ENCODE peak calls at places on chromosome 15, in five cellular contexts. One of them, this sample, is unnamed.
A peak's percentile ranks its signal among the peaks of the same experiment; 100 is the strongest.

GRCh38 chr15:56524915-56525314 is 60.0 kb upstream of the MNS1 start:
- DNase-seq in NCI-H510A: no peak
- DNase-seq in Right ventricle myocardium superior: no peak
- DNase-seq in HTR-8/SVneo: no peak
- DNase-seq in memory B cell: no peak
- DNase-seq in this sample: no peak

GRCh38 chr15:95557226-95558046 is 773.1 kb upstream of the NR2F2 start:
- DNase-seq in HTR-8/SVneo: peak; percentile 65
- DNase-seq in NCI-H510A: no peak
- DNase-seq in memory B cell: no peak
- DNase-seq in Right ventricle myocardium superior: no peak
- DNase-seq in this sample: no peak

GRCh38 chr15:81182746-81183402 is 13.8 kb upstream of the IL16 start:
- DNase-seq in NCI-H510A: no peak
- DNase-seq in HTR-8/SVneo: no peak
- DNase-seq in memory B cell: no peak
- DNase-seq in Right ventricle myocardium superior: no peak
- DNase-seq in this sample: no peak

GRCh38 chr15:27669641-27670040 is 429.5 kb downstream of the OCA2 start:
- DNase-seq in HTR-8/SVneo: no peak
- DNase-seq in Right ventricle myocardium superior: no peak
- DNase-seq in NCI-H510A: no peak
- DNase-seq in memory B cell: no peak
- DNase-seq in this sample: no peak

GRCh38 chr15:69585937-69586336 is 133.3 kb downstream of the RPLP1 start:
- DNase-seq in memory B cell: no peak
- DNase-seq in Right ventricle myocardium superior: no peak
- DNase-seq in HTR-8/SVneo: no peak
- DNase-seq in NCI-H510A: no peak
- DNase-seq in this sample: no peak

GRCh38 chr15:101013151-101013550 is 94.0 kb downstream of the LRRK1 start:
- DNase-seq in memory B cell: no peak
- DNase-seq in NCI-H510A: no peak
- DNase-seq in Right ventricle myocardium superior: no peak
- DNase-seq in HTR-8/SVneo: no peak
- DNase-seq in this sample: no peak

GRCh38 chr15:56891852-56892251 is 26.6 kb upstream of the TCF12 start:
- DNase-seq in memory B cell: no peak
- DNase-seq in NCI-H510A: no peak
- DNase-seq in HTR-8/SVneo: no peak
- DNase-seq in Right ventricle myocardium superior: no peak
- DNase-seq in this sample: no peak

GRCh38 chr15:52010633-52011595 is 8.1 kb upstream of the MAPK6 start:
- DNase-seq in memory B cell: no peak
- DNase-seq in HTR-8/SVneo: no peak
- DNase-seq in NCI-H510A: no peak
- DNase-seq in Right ventricle myocardium superior: no peak
- DNase-seq in this sample: peak; percentile 76

GRCh38 chr15:96410175-96411055 is 79.9 kb downstream of the NR2F2 start:
- DNase-seq in Right ventricle myocardium superior: no peak
- DNase-seq in memory B cell: no peak
- DNase-seq in NCI-H510A: no peak
- DNase-seq in HTR-8/SVneo: no peak
- DNase-seq in this sample: no peak

GRCh38 chr15:69143756-69144436 is 16.5 kb upstream of the GLCE start:
- DNase-seq in NCI-H510A: peak; percentile 42
- DNase-seq in memory B cell: no peak
- DNase-seq in HTR-8/SVneo: no peak
- DNase-seq in Right ventricle myocardium superior: no peak
- DNase-seq in this sample: peak; percentile 6

GRCh38 chr15:91885054-91885453 is 31.5 kb downstream of the SLCO3A1 start:
- DNase-seq in HTR-8/SVneo: no peak
- DNase-seq in memory B cell: no peak
- DNase-seq in NCI-H510A: no peak
- DNase-seq in Right ventricle myocardium superior: no peak
- DNase-seq in this sample: no peak

GRCh38 chr15:28994142-28994829 is 108.5 kb downstream of the APBA2 start:
- DNase-seq in NCI-H510A: no peak
- DNase-seq in HTR-8/SVneo: no peak
- DNase-seq in memory B cell: no peak
- DNase-seq in Right ventricle myocardium superior: no peak
- DNase-seq in this sample: no peak

GRCh38 chr15:63246691-63247464 is 30.5 kb upstream of the APH1B start:
- DNase-seq in HTR-8/SVneo: no peak
- DNase-seq in memory B cell: no peak
- DNase-seq in Right ventricle myocardium superior: no peak
- DNase-seq in NCI-H510A: no peak
- DNase-seq in this sample: no peak

GRCh38 chr15:80588801-80589200 is 106.3 kb upstream of the ABHD17C start:
- DNase-seq in HTR-8/SVneo: peak; percentile 58
- DNase-seq in memory B cell: no peak
- DNase-seq in NCI-H510A: no peak
- DNase-seq in Right ventricle myocardium superior: no peak
- DNase-seq in this sample: no peak

GRCh38 chr15:95017950-95018349 is 786.6 kb downstream of the MCTP2 start:
- DNase-seq in NCI-H510A: no peak
- DNase-seq in HTR-8/SVneo: no peak
- DNase-seq in Right ventricle myocardium superior: peak; percentile 83
- DNase-seq in memory B cell: no peak
- DNase-seq in this sample: no peak

GRCh38 chr15:78004919-78005634 is 72.4 kb downstream of the TBC1D2B start:
- DNase-seq in Right ventricle myocardium superior: peak; percentile 86
- DNase-seq in memory B cell: no peak
- DNase-seq in NCI-H510A: peak; percentile 75
- DNase-seq in HTR-8/SVneo: peak; percentile 37
- DNase-seq in this sample: peak; percentile 89

GRCh38 chr15:69758291-69758771 is 305.7 kb downstream of the RPLP1 start:
- DNase-seq in memory B cell: no peak
- DNase-seq in HTR-8/SVneo: no peak
- DNase-seq in NCI-H510A: no peak
- DNase-seq in Right ventricle myocardium superior: no peak
- DNase-seq in this sample: no peak

GRCh38 chr15:67097893-67098740 is 32.7 kb downstream of the SMAD3 start:
- DNase-seq in NCI-H510A: no peak
- DNase-seq in memory B cell: no peak
- DNase-seq in HTR-8/SVneo: no peak
- DNase-seq in Right ventricle myocardium superior: peak; percentile 68
- DNase-seq in this sample: no peak

GRCh38 chr15:73752817-73753214 is 335 bp downstream of the INSYN1 start:
- DNase-seq in memory B cell: no peak
- DNase-seq in NCI-H510A: no peak
- DNase-seq in Right ventricle myocardium superior: no peak
- DNase-seq in HTR-8/SVneo: no peak
- DNase-seq in this sample: no peak

GRCh38 chr15:73704869-73705645 is 20.9 kb downstream of the CD276 start:
- DNase-seq in memory B cell: peak; percentile 40
- DNase-seq in Right ventricle myocardium superior: peak; percentile 69
- DNase-seq in NCI-H510A: peak; percentile 22
- DNase-seq in HTR-8/SVneo: peak; percentile 57
- DNase-seq in this sample: peak; percentile 6

GRCh38 chr15:48674876-48675275 is 29.4 kb upstream of the FBN1 start:
- DNase-seq in memory B cell: no peak
- DNase-seq in Right ventricle myocardium superior: no peak
- DNase-seq in HTR-8/SVneo: no peak
- DNase-seq in NCI-H510A: no peak
- DNase-seq in this sample: no peak

GRCh38 chr15:74174216-74174965 is 881 bp downstream of the ISLR start:
- DNase-seq in NCI-H510A: no peak
- DNase-seq in HTR-8/SVneo: no peak
- DNase-seq in memory B cell: no peak
- DNase-seq in Right ventricle myocardium superior: no peak
- DNase-seq in this sample: no peak

GRCh38 chr15:58559904-58560588 is 128.3 kb downstream of the LIPC start:
- DNase-seq in HTR-8/SVneo: no peak
- DNase-seq in memory B cell: no peak
- DNase-seq in NCI-H510A: no peak
- DNase-seq in Right ventricle myocardium superior: no peak
- DNase-seq in this sample: no peak

GRCh38 chr15:95086543-95087252 is 855.3 kb downstream of the MCTP2 start:
- DNase-seq in NCI-H510A: no peak
- DNase-seq in memory B cell: no peak
- DNase-seq in Right ventricle myocardium superior: no peak
- DNase-seq in HTR-8/SVneo: no peak
- DNase-seq in this sample: no peak

GRCh38 chr15:74319596-74320357 is 47.7 kb downstream of the CYP11A1 start:
- DNase-seq in NCI-H510A: no peak
- DNase-seq in HTR-8/SVneo: no peak
- DNase-seq in Right ventricle myocardium superior: peak; percentile 59
- DNase-seq in memory B cell: no peak
- DNase-seq in this sample: peak; percentile 25

GRCh38 chr15:55627730-55628368 is 39.7 kb upstream of the PYGO1 start:
- DNase-seq in NCI-H510A: no peak
- DNase-seq in Right ventricle myocardium superior: no peak
- DNase-seq in memory B cell: no peak
- DNase-seq in HTR-8/SVneo: peak; percentile 70
- DNase-seq in this sample: no peak

GRCh38 chr15:72117448-72117697 is 577 bp downstream of the MYO9A start:
- DNase-seq in HTR-8/SVneo: peak; percentile 78
- DNase-seq in memory B cell: no peak
- DNase-seq in Right ventricle myocardium superior: peak; percentile 91
- DNase-seq in NCI-H510A: no peak
- DNase-seq in this sample: no peak

GRCh38 chr15:28962851-28963710 is 77.3 kb downstream of the APBA2 start:
- DNase-seq in Right ventricle myocardium superior: no peak
- DNase-seq in NCI-H510A: no peak
- DNase-seq in HTR-8/SVneo: no peak
- DNase-seq in memory B cell: no peak
- DNase-seq in this sample: no peak

GRCh38 chr15:95235033-95235432 is 1003.7 kb downstream of the MCTP2 start:
- DNase-seq in memory B cell: no peak
- DNase-seq in NCI-H510A: no peak
- DNase-seq in Right ventricle myocardium superior: no peak
- DNase-seq in HTR-8/SVneo: no peak
- DNase-seq in this sample: no peak

GRCh38 chr15:71098920-71099319 is 16.4 kb upstream of the THSD4 start:
- DNase-seq in memory B cell: no peak
- DNase-seq in Right ventricle myocardium superior: no peak
- DNase-seq in HTR-8/SVneo: no peak
- DNase-seq in NCI-H510A: no peak
- DNase-seq in this sample: no peak

GRCh38 chr15:60544581-60545115 is 65.7 kb upstream of the ICE2 start:
- DNase-seq in Right ventricle myocardium superior: no peak
- DNase-seq in HTR-8/SVneo: no peak
- DNase-seq in NCI-H510A: no peak
- DNase-seq in memory B cell: no peak
- DNase-seq in this sample: no peak

GRCh38 chr15:71115567-71116351 is 488 bp downstream of the THSD4 start:
- DNase-seq in memory B cell: no peak
- DNase-seq in NCI-H510A: peak; percentile 49
- DNase-seq in Right ventricle myocardium superior: peak; percentile 68
- DNase-seq in HTR-8/SVneo: peak; percentile 51
- DNase-seq in this sample: no peak

This sample was measured in NCI-H2029 treated with DMSO at 0.1 percent for 48 hours.